ENCODE peak calls at places on chromosomes 13 and 19, in four cellular contexts. One of them, this sample, is unnamed.

GRCh38 chr19:48249502-48250014 is 6.2 kb downstream of the CARD8 start:
- DNase-seq in esophagus squamous epithelium: no peak
- DNase-seq in cardiac muscle cell: peak; percentile 37
- DNase-seq in bronchial epithelial cell: no peak
- DNase-seq in this sample: peak; percentile 73

GRCh38 chr13:99227331-99227900 is 26.8 kb downstream of the UBAC2 start:
- DNase-seq in esophagus squamous epithelium: no peak
- DNase-seq in bronchial epithelial cell: no peak
- DNase-seq in cardiac muscle cell: no peak
- DNase-seq in this sample: no peak

GRCh38 chr13:31012285-31013024 is 80.0 kb downstream of the TEX26 start:
- DNase-seq in bronchial epithelial cell: peak; percentile 28
- DNase-seq in cardiac muscle cell: peak; percentile 52
- DNase-seq in esophagus squamous epithelium: no peak
- DNase-seq in this sample: no peak

GRCh38 chr19:31675187-31675913 is 326.1 kb upstream of the TSHZ3 start:
- DNase-seq in esophagus squamous epithelium: no peak
- DNase-seq in cardiac muscle cell: peak; percentile 61
- DNase-seq in bronchial epithelial cell: no peak
- DNase-seq in this sample: no peak

GRCh38 chr19:42088471-42089190 is 12.7 kb downstream of the ZNF574 start:
- DNase-seq in cardiac muscle cell: peak; percentile 72
- DNase-seq in esophagus squamous epithelium: no peak
- DNase-seq in bronchial epithelial cell: peak; percentile 23
- DNase-seq in this sample: no peak

GRCh38 chr13:29369060-29369743 is 226.3 kb downstream of the SLC7A1 start:
- DNase-seq in esophagus squamous epithelium: no peak
- DNase-seq in bronchial epithelial cell: peak; percentile 36
- DNase-seq in cardiac muscle cell: peak; percentile 54
- DNase-seq in this sample: no peak

GRCh38 chr13:113291997-113292862 is 4.8 kb upstream of the LAMP1 start:
- DNase-seq in cardiac muscle cell: peak; percentile 27
- DNase-seq in bronchial epithelial cell: no peak
- DNase-seq in esophagus squamous epithelium: no peak
- DNase-seq in this sample: no peak

GRCh38 chr13:36858285-36858684 is 39.3 kb downstream of the RFXAP start:
- DNase-seq in cardiac muscle cell: peak; percentile 69
- DNase-seq in esophagus squamous epithelium: no peak
- DNase-seq in bronchial epithelial cell: peak; percentile 61
- DNase-seq in this sample: no peak

GRCh38 chr19:54850930-54851329 is 687 bp downstream of the KIR3DL2 start:
- DNase-seq in cardiac muscle cell: no peak
- DNase-seq in bronchial epithelial cell: no peak
- DNase-seq in esophagus squamous epithelium: no peak
- DNase-seq in this sample: no peak

GRCh38 chr13:27406178-27406939 is 18.1 kb upstream of the GTF3A start:
- DNase-seq in cardiac muscle cell: peak; percentile 56
- DNase-seq in bronchial epithelial cell: peak; percentile 43
- DNase-seq in esophagus squamous epithelium: no peak
- DNase-seq in this sample: no peak

GRCh38 chr19:44723952-44724319 is 24.6 kb upstream of the BCL3 start:
- DNase-seq in cardiac muscle cell: peak; percentile 88
- DNase-seq in bronchial epithelial cell: peak; percentile 72
- DNase-seq in esophagus squamous epithelium: no peak
- DNase-seq in this sample: peak; percentile 86

GRCh38 chr19:7450243-7451223 is 38.3 kb downstream of the PEX11G start:
- DNase-seq in esophagus squamous epithelium: no peak
- DNase-seq in cardiac muscle cell: peak; percentile 32
- DNase-seq in bronchial epithelial cell: peak; percentile 51
- DNase-seq in this sample: no peak
- H3K4me3 ChIP-seq in esophagus squamous epithelium: no peak overlapping the region
- H3K4me3 ChIP-seq in cardiac muscle cell: no peak overlapping the region
- H3K4me3 ChIP-seq in bronchial epithelial cell: no peak overlapping the region
- H3K4me3 ChIP-seq in this sample: no peak overlapping the region

GRCh38 chr19:10762656-10763055 is 44.8 kb downstream of the DNM2 start:
- DNase-seq in bronchial epithelial cell: no peak
- DNase-seq in cardiac muscle cell: no peak
- DNase-seq in esophagus squamous epithelium: no peak
- DNase-seq in this sample: peak; percentile 66
- TF ChIP-seq CTCF in bronchial epithelial cell: no peak
- TF ChIP-seq CTCF in cardiac muscle cell: no peak
- TF ChIP-seq CTCF in esophagus squamous epithelium: no peak
- TF ChIP-seq CTCF in this sample: no peak

GRCh38 chr19:455031-455705 is 5.7 kb downstream of the SHC2 start:
- DNase-seq in esophagus squamous epithelium: no peak
- DNase-seq in bronchial epithelial cell: no peak
- DNase-seq in cardiac muscle cell: no peak
- DNase-seq in this sample: no peak

GRCh38 chr19:449916-450315 is 10.9 kb downstream of the SHC2 start:
- DNase-seq in cardiac muscle cell: no peak
- DNase-seq in esophagus squamous epithelium: no peak
- DNase-seq in bronchial epithelial cell: no peak
- DNase-seq in this sample: no peak

GRCh38 chr19:453606-454005 is 7.2 kb downstream of the SHC2 start:
- DNase-seq in cardiac muscle cell: no peak
- DNase-seq in bronchial epithelial cell: no peak
- DNase-seq in esophagus squamous epithelium: no peak
- DNase-seq in this sample: no peak

GRCh38 chr19:455851-456546 is 4.8 kb downstream of the SHC2 start:
- DNase-seq in esophagus squamous epithelium: no peak
- DNase-seq in bronchial epithelial cell: no peak
- DNase-seq in cardiac muscle cell: no peak
- DNase-seq in this sample: peak; percentile 14

DNA sequence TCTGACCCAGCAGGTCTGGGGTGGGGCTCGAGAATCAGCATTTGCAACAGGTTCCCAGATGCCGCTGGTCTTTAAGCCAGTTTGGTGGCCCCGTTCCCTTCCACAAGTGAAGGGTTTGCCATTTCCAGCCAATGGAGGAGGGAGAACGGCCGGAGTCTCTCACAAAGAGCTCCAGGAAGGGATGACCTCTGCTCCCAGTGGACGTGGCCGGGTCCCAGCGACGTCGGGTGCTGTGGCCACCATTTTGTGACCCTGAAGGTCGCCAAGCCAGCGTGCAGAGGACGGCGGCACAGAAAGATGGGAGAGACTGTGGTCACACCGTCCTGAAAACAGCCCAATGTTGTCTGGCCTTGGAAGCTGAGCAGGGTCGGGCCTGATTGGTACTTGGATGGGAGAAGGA is 8.0 kb downstream of the SHC2 start:
- DNase-seq in cardiac muscle cell: no peak
- DNase-seq in esophagus squamous epithelium: no peak
- DNase-seq in bronchial epithelial cell: no peak
- DNase-seq in this sample: no peak
- H3K4me3 ChIP-seq in cardiac muscle cell: no peak overlapping the region
- H3K4me3 ChIP-seq in esophagus squamous epithelium: no peak overlapping the region
- H3K4me3 ChIP-seq in bronchial epithelial cell: no peak overlapping the region
- H3K4me3 ChIP-seq in this sample: no peak overlapping the region

GRCh38 chr19:17248011-17248776 is 2.5 kb upstream of the NR2F6 start:
- DNase-seq in cardiac muscle cell: no peak
- DNase-seq in bronchial epithelial cell: peak; percentile 70
- DNase-seq in esophagus squamous epithelium: no peak
- DNase-seq in this sample: no peak
- TF ChIP-seq CTCF in cardiac muscle cell: no peak
- TF ChIP-seq CTCF in bronchial epithelial cell: no peak
- TF ChIP-seq CTCF in esophagus squamous epithelium: no peak
- TF ChIP-seq CTCF in this sample: no peak

GRCh38 chr13:62687727-62688126 is 1272.1 kb upstream of the PCDH20 start:
- DNase-seq in bronchial epithelial cell: no peak
- DNase-seq in esophagus squamous epithelium: no peak
- DNase-seq in cardiac muscle cell: no peak
- DNase-seq in this sample: no peak
- H3K4me3 ChIP-seq in bronchial epithelial cell: no peak overlapping the region
- H3K4me3 ChIP-seq in esophagus squamous epithelium: no peak overlapping the region
- H3K4me3 ChIP-seq in cardiac muscle cell: no peak overlapping the region
- H3K4me3 ChIP-seq in this sample: no peak overlapping the region

DNA sequence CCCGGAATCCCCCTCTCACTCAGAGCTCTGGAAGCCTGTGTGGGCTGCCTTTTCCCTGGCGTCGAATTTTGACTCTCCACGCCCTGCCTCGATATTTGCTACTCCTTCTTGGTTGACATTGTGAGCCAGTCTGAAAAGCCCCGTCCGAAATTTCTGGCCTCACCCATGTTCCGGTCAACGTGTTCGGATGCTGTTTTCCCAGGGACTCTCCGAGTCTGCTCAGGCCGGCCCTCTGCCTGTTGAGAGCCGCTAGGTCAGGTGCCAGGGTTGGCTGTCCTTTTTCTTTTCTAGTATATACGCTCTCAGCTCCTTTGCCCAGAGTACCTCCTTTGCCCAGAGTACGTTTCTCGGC is 6.8 kb upstream of the DGKH start:
- DNase-seq in esophagus squamous epithelium: no peak
- DNase-seq in bronchial epithelial cell: peak; percentile 33
- DNase-seq in cardiac muscle cell: peak; percentile 74
- DNase-seq in this sample: peak; percentile 60
- TF ChIP-seq CTCF in esophagus squamous epithelium: no peak
- TF ChIP-seq CTCF in bronchial epithelial cell: peak; percentile 67
- TF ChIP-seq CTCF in cardiac muscle cell: peak; percentile 66
- TF ChIP-seq CTCF in this sample: peak; percentile 34

DNA sequence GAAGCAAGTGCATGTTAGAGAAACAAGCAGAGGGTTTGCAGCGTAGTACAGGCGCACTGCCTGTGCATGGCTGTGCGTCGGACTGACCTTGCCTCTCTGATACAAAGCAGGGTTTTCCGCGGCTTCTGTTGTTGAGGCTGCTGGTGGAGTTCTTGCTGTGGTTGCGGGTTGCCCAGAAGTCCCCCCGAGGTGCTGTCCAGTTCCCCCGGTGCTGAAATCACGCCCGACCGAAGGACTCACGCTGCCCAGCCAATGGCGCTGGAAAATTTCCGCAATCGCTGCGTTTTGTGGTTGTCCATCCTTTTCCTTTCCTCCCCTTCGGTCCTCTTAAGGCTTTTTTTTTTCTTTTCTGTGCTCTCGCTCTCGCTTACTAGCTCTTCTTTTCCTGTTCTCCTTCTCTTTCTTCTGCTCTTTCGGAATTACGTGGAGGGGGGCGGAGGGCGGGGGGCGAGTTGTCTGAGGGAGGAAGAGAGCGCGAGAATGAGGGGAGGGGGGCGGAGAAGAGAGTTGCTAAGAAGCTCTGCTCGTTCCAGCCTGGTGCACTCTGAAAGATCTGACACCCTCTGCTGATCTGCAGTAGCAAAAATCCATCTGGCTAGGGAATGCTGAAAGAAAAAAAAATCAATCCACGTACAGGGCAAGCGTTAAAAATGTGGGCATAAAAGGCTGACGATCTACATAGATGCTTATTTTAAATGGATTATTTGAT is at the start of gene SLITRK1:
- DNase-seq in esophagus squamous epithelium: no peak
- DNase-seq in cardiac muscle cell: peak; percentile 69
- DNase-seq in bronchial epithelial cell: peak; percentile 14
- DNase-seq in this sample: no peak
- H3K4me3 ChIP-seq in esophagus squamous epithelium: no peak within 1 kb of the TSS
- H3K4me3 ChIP-seq in cardiac muscle cell: peak within 1 kb of the TSS; percentile 24
- H3K4me3 ChIP-seq in bronchial epithelial cell: no peak within 1 kb of the TSS
- H3K4me3 ChIP-seq in this sample: no peak within 1 kb of the TSS

GRCh38 chr19:35090795-35091214 is 24.8 kb upstream of the FXYD3 start:
- DNase-seq in cardiac muscle cell: no peak
- DNase-seq in esophagus squamous epithelium: no peak
- DNase-seq in bronchial epithelial cell: no peak
- DNase-seq in this sample: no peak
- TF ChIP-seq CTCF in cardiac muscle cell: no peak
- TF ChIP-seq CTCF in esophagus squamous epithelium: no peak
- TF ChIP-seq CTCF in bronchial epithelial cell: no peak
- TF ChIP-seq CTCF in this sample: no peak

DNA sequence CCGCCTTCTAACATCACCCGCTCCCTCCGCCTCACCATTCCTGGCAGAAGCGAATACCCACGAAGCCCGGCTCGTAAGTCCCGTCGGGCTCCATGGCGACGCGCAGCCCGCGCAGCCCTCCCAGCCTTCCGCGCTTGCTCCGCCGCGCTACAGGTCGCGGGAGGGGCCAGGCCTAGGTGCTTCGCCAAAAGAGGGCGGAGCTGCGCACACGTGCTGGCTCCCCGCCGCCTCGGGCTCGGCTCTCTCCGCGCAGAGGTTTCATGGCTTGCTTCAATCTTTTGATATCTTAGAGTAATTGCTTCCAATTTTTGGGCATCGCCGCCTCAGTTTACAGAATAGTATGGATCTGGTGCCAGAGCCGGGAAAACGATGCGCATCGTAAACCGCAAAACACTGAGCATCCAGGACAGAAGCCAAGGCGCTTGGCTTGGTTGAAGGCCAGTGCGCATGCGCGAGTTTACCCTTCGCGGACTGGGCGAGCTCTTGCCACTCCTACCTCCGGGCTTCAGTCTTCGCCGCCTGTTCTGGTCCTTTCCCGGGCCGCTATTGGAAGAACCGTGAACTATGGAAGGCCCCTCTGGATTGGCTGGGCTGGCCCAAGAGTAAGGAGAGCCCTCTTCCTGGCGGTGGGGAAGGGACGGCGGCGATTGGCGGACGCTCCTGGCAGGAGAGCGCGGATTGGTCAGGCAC is at the start of gene POLR2I:
- DNase-seq in esophagus squamous epithelium: peak; percentile 94
- DNase-seq in bronchial epithelial cell: peak; percentile 98
- DNase-seq in cardiac muscle cell: peak; percentile 100
- DNase-seq in this sample: peak; percentile 100
- H3K4me3 ChIP-seq in esophagus squamous epithelium: peak within 1 kb of the TSS; percentile 92
- H3K4me3 ChIP-seq in bronchial epithelial cell: peak within 1 kb of the TSS; percentile 98
- H3K4me3 ChIP-seq in cardiac muscle cell: peak within 1 kb of the TSS; percentile 73
- H3K4me3 ChIP-seq in this sample: peak within 1 kb of the TSS; percentile 96

GRCh38 chr19:7605490-7606222 is 10.0 kb downstream of the CAMSAP3 start:
- DNase-seq in esophagus squamous epithelium: no peak
- DNase-seq in bronchial epithelial cell: peak; percentile 28
- DNase-seq in cardiac muscle cell: peak; percentile 38
- DNase-seq in this sample: no peak

GRCh38 chr19:7606289-7606688 is 10.6 kb downstream of the CAMSAP3 start:
- DNase-seq in bronchial epithelial cell: no peak
- DNase-seq in esophagus squamous epithelium: no peak
- DNase-seq in cardiac muscle cell: no peak
- DNase-seq in this sample: no peak

GRCh38 chr19:7602240-7602934 is 6.7 kb downstream of the CAMSAP3 start:
- DNase-seq in cardiac muscle cell: peak; percentile 79
- DNase-seq in bronchial epithelial cell: no peak
- DNase-seq in esophagus squamous epithelium: no peak
- DNase-seq in this sample: no peak

GRCh38 chr19:7602935-7603497 is 7.4 kb downstream of the CAMSAP3 start:
- DNase-seq in bronchial epithelial cell: no peak
- DNase-seq in cardiac muscle cell: peak; percentile 55
- DNase-seq in esophagus squamous epithelium: no peak
- DNase-seq in this sample: no peak

GRCh38 chr19:7603919-7604318 is 8.3 kb downstream of the CAMSAP3 start:
- DNase-seq in cardiac muscle cell: peak; percentile 43
- DNase-seq in bronchial epithelial cell: no peak
- DNase-seq in esophagus squamous epithelium: no peak
- DNase-seq in this sample: no peak
- TF ChIP-seq CTCF in cardiac muscle cell: no peak
- TF ChIP-seq CTCF in bronchial epithelial cell: no peak
- TF ChIP-seq CTCF in esophagus squamous epithelium: no peak
- TF ChIP-seq CTCF in this sample: no peak

This sample was measured in heart left ventricle.